ENCODE peak calls at places on chromosomes 16 and 17, in nine cellular contexts. One of them, this sample, is unnamed.

GRCh38 chr16:79816081-79816497 is 215.6 kb upstream of the MAF start:
- DNase-seq in lower leg skin: no peak
- DNase-seq in H1: no peak
- DNase-seq in ACHN: no peak
- DNase-seq in trophoblast cell: peak
- DNase-seq in transverse colon: no peak
- DNase-seq in BJ: no peak
- DNase-seq in AG04449: no peak
- DNase-seq in LHCN-M2: no peak
- DNase-seq in this sample: no peak

GRCh38 chr17:45310380-45311324 is 6.2 kb downstream of the MAP3K14 start:
- DNase-seq in lower leg skin: no peak
- DNase-seq in H1: no peak
- DNase-seq in ACHN: no peak
- DNase-seq in trophoblast cell: no peak
- DNase-seq in transverse colon: peak
- DNase-seq in BJ: no peak
- DNase-seq in AG04449: no peak
- DNase-seq in LHCN-M2: peak
- DNase-seq in this sample: no peak

GRCh38 chr17:32931686-32932085 is 3.7 kb downstream of the TMEM98 start:
- DNase-seq in lower leg skin: no peak
- DNase-seq in H1: no peak
- DNase-seq in ACHN: peak
- DNase-seq in trophoblast cell: peak
- DNase-seq in transverse colon: no peak
- DNase-seq in BJ: no peak
- DNase-seq in AG04449: no peak
- DNase-seq in LHCN-M2: no peak
- DNase-seq in this sample: no peak

GRCh38 chr17:39602533-39603303 is 5.0 kb downstream of the NEUROD2 start:
- DNase-seq in lower leg skin: no peak
- DNase-seq in H1: no peak
- DNase-seq in ACHN: no peak
- DNase-seq in trophoblast cell: no peak
- DNase-seq in transverse colon: no peak
- DNase-seq in BJ: no peak
- DNase-seq in AG04449: no peak
- DNase-seq in LHCN-M2: no peak
- DNase-seq in this sample: no peak

GRCh38 chr17:44906010-44906646 is 6.9 kb upstream of the EFTUD2 start:
- DNase-seq in lower leg skin: no peak
- DNase-seq in H1: no peak
- DNase-seq in ACHN: peak
- DNase-seq in trophoblast cell: no peak
- DNase-seq in transverse colon: no peak
- DNase-seq in BJ: peak
- DNase-seq in AG04449: peak
- DNase-seq in LHCN-M2: peak
- DNase-seq in this sample: no peak

GRCh38 chr16:11164482-11165270 is 91.3 kb downstream of the SOCS1 start:
- DNase-seq in lower leg skin: no peak
- DNase-seq in H1: no peak
- DNase-seq in ACHN: no peak
- DNase-seq in trophoblast cell: no peak
- DNase-seq in transverse colon: no peak
- DNase-seq in BJ: no peak
- DNase-seq in AG04449: no peak
- DNase-seq in LHCN-M2: no peak
- DNase-seq in this sample: no peak

GRCh38 chr16:54927125-54928015 is 3.3 kb upstream of the IRX5 start:
- DNase-seq in lower leg skin: no peak
- DNase-seq in H1: no peak
- DNase-seq in ACHN: no peak
- DNase-seq in trophoblast cell: peak
- DNase-seq in transverse colon: no peak
- DNase-seq in BJ: no peak
- DNase-seq in AG04449: no peak
- DNase-seq in LHCN-M2: no peak
- DNase-seq in this sample: no peak

GRCh38 chr17:43710101-43710500 is 48.4 kb upstream of the MEOX1 start:
- DNase-seq in lower leg skin: no peak
- DNase-seq in H1: no peak
- DNase-seq in ACHN: no peak
- DNase-seq in trophoblast cell: no peak
- DNase-seq in transverse colon: no peak
- DNase-seq in BJ: no peak
- DNase-seq in AG04449: no peak
- DNase-seq in LHCN-M2: no peak
- DNase-seq in this sample: no peak

GRCh38 chr17:65183736-65184135 is 46.6 kb downstream of the RGS9 start:
- DNase-seq in lower leg skin: no peak
- DNase-seq in H1: peak
- DNase-seq in ACHN: peak
- DNase-seq in trophoblast cell: peak
- DNase-seq in transverse colon: no peak
- DNase-seq in BJ: no peak
- DNase-seq in AG04449: peak
- DNase-seq in LHCN-M2: peak
- DNase-seq in this sample: no peak

GRCh38 chr16:16071631-16072244 is 122.3 kb downstream of the ABCC1 start:
- DNase-seq in lower leg skin: no peak
- DNase-seq in H1: no peak
- DNase-seq in ACHN: no peak
- DNase-seq in trophoblast cell: no peak
- DNase-seq in transverse colon: no peak
- DNase-seq in BJ: no peak
- DNase-seq in AG04449: no peak
- DNase-seq in LHCN-M2: peak
- DNase-seq in this sample: no peak

GRCh38 chr17:60586288-60586974 is 13.6 kb upstream of the PPM1D start:
- DNase-seq in lower leg skin: no peak
- DNase-seq in H1: no peak
- DNase-seq in ACHN: peak
- DNase-seq in trophoblast cell: peak
- DNase-seq in transverse colon: no peak
- DNase-seq in BJ: no peak
- DNase-seq in AG04449: no peak
- DNase-seq in LHCN-M2: no peak
- DNase-seq in this sample: no peak

GRCh38 chr17:21379080-21379711 is 3.0 kb downstream of the KCNJ12 start:
- DNase-seq in lower leg skin: no peak
- DNase-seq in H1: no peak
- DNase-seq in ACHN: no peak
- DNase-seq in trophoblast cell: no peak
- DNase-seq in transverse colon: peak
- DNase-seq in BJ: no peak
- DNase-seq in AG04449: no peak
- DNase-seq in LHCN-M2: no peak
- DNase-seq in this sample: no peak

GRCh38 chr16:11986521-11987057 is 10.1 kb downstream of the SNX29 start:
- DNase-seq in lower leg skin: no peak
- DNase-seq in H1: no peak
- DNase-seq in ACHN: no peak
- DNase-seq in trophoblast cell: peak
- DNase-seq in transverse colon: no peak
- DNase-seq in BJ: no peak
- DNase-seq in AG04449: no peak
- DNase-seq in LHCN-M2: no peak
- DNase-seq in this sample: no peak

GRCh38 chr16:19555938-19556778 is 655 bp downstream of the VPS35L start:
- DNase-seq in lower leg skin: no peak
- DNase-seq in H1: peak
- DNase-seq in ACHN: peak
- DNase-seq in trophoblast cell: peak
- DNase-seq in transverse colon: peak
- DNase-seq in BJ: no peak
- DNase-seq in AG04449: no peak
- DNase-seq in LHCN-M2: peak
- DNase-seq in this sample: no peak

GRCh38 chr16:48086422-48086821 is 69.4 kb downstream of the ABCC12 start:
- DNase-seq in lower leg skin: no peak
- DNase-seq in H1: no peak
- DNase-seq in ACHN: no peak
- DNase-seq in trophoblast cell: no peak
- DNase-seq in transverse colon: no peak
- DNase-seq in BJ: no peak
- DNase-seq in AG04449: no peak
- DNase-seq in LHCN-M2: no peak
- DNase-seq in this sample: no peak

GRCh38 chr16:525520-526180 is 1.9 kb upstream of the CAPN15 start:
- DNase-seq in lower leg skin: no peak
- DNase-seq in H1: no peak
- DNase-seq in ACHN: peak
- DNase-seq in trophoblast cell: peak
- DNase-seq in transverse colon: no peak
- DNase-seq in BJ: peak
- DNase-seq in AG04449: peak
- DNase-seq in LHCN-M2: peak
- DNase-seq in this sample: no peak